ENCODE peak calls at places on chromosomes 7 and 10, in seven cellular contexts. P is A549, S is cardiac muscle cell, Z is uterus, X is PC-9, H is H1, O is sigmoid colon. C is an unnamed sample.

GRCh38 chr7:140992422-140992821 is 22.3 kb downstream of the MRPS33 start:
- DNase-seq in P (no peak), S (no peak), Z (no peak), X (peak; percentile 79), H (no peak), O (no peak), C (no peak)

GRCh38 chr7:171912-172515 is 20.4 kb upstream of the FAM20C start:
- DNase-seq in P (no peak), S (no peak), Z (no peak), X (no peak), H (no peak), O (peak; percentile 48), C (peak; percentile 27)

GRCh38 chr7:732094-732541 is 5.0 kb upstream of the PRKAR1B start:
- DNase-seq in P (peak; percentile 41), S (no peak), Z (no peak), X (peak; percentile 83), H (no peak), O (peak; percentile 79), C (peak; percentile 62)

GRCh38 chr10:31927597-31928530 is 767 bp downstream of the ARHGAP12 start:
- DNase-seq in P (peak; percentile 47), S (peak; percentile 43), Z (peak; percentile 46), X (peak; percentile 34), H (no peak), O (peak; percentile 77), C (peak; percentile 70)

GRCh38 chr7:7719235-7719634 is 828 bp upstream of the RPA3 start:
- DNase-seq in P (no peak), S (peak; percentile 87), Z (peak; percentile 73), X (peak; percentile 67), H (no peak), O (peak; percentile 80), C (no peak)

GRCh38 chr10:119523916-119524719 is 18.4 kb downstream of the RGS10 start:
- DNase-seq in P (no peak), S (no peak), Z (no peak), X (no peak), H (no peak), O (peak; percentile 53), C (no peak)

GRCh38 chr7:96127746-96128145 is 194.2 kb downstream of the SLC25A13 start:
- DNase-seq in P (no peak), S (no peak), Z (no peak), X (no peak), H (no peak), O (no peak), C (no peak)

GRCh38 chr7:3739983-3740382 is 438.9 kb downstream of the SDK1 start:
- DNase-seq in P (no peak), S (no peak), Z (no peak), X (no peak), H (no peak), O (no peak), C (no peak)

GRCh38 chr7:37371755-37372154 is 76.9 kb downstream of the ELMO1 start:
- DNase-seq in P (no peak), S (no peak), Z (no peak), X (no peak), H (no peak), O (no peak), C (no peak)

GRCh38 chr10:33774857-33775256 is 440.4 kb upstream of the NRP1 start:
- DNase-seq in P (no peak), S (no peak), Z (no peak), X (no peak), H (no peak), O (no peak), C (no peak)

GRCh38 chr7:157235357-157236018 is 96.8 kb downstream of the UBE3C start:
- DNase-seq in P (no peak), S (no peak), Z (no peak), X (peak; percentile 68), H (no peak), O (no peak), C (no peak)

GRCh38 chr7:76315372-76315771 is 12.9 kb downstream of the HSPB1 start:
- DNase-seq in P (no peak), S (no peak), Z (no peak), X (no peak), H (no peak), O (no peak), C (peak; percentile 53)

GRCh38 chr7:122352454-122352853 is 47.9 kb upstream of the FEZF1 start:
- DNase-seq in P (no peak), S (no peak), Z (no peak), X (no peak), H (no peak), O (no peak), C (no peak)

GRCh38 chr10:132293416-132294195 is 14.1 kb downstream of the STK32C start:
- DNase-seq in P (no peak), S (no peak), Z (peak; percentile 7), X (no peak), H (no peak), O (peak; percentile 76), C (peak; percentile 39)

GRCh38 chr10:69769395-69769989 is 32.2 kb upstream of the COL13A1 start:
- DNase-seq in P (peak; percentile 84), S (peak; percentile 81), Z (no peak), X (peak; percentile 69), H (peak; percentile 34), O (no peak), C (no peak)

GRCh38 chr10:74103560-74104248 is 46.9 kb downstream of the AP3M1 start:
- DNase-seq in P (peak; percentile 48), S (peak; percentile 49), Z (no peak), X (no peak), H (no peak), O (no peak), C (no peak)

GRCh38 chr10:818010-818409 is 113.5 kb downstream of the LARP4B start:
- DNase-seq in P (no peak), S (no peak), Z (no peak), X (no peak), H (no peak), O (no peak), C (no peak)

GRCh38 chr7:151087247-151088018 is 1.2 kb downstream of the AGAP3 start:
- DNase-seq in P (no peak), S (peak; percentile 70), Z (peak; percentile 56), X (no peak), H (no peak), O (peak; percentile 84), C (peak; percentile 76)

GRCh38 chr7:26191233-26191973 is 9.1 kb downstream of the HNRNPA2B1 start:
- DNase-seq in P (no peak), S (no peak), Z (no peak), X (no peak), H (no peak), O (no peak), C (no peak)
- H3K4me1 ChIP-seq in P (peaks cover 98% of the 10 kb centered on the region), S (no peaks in the 10 kb centered on the region), Z (peaks cover 7% of the 10 kb centered on the region), X (peaks cover 24% of the 10 kb centered on the region), H (no peaks in the 10 kb centered on the region), O (peaks cover 52% of the 10 kb centered on the region), C (peaks cover 68% of the 10 kb centered on the region)

DNA sequence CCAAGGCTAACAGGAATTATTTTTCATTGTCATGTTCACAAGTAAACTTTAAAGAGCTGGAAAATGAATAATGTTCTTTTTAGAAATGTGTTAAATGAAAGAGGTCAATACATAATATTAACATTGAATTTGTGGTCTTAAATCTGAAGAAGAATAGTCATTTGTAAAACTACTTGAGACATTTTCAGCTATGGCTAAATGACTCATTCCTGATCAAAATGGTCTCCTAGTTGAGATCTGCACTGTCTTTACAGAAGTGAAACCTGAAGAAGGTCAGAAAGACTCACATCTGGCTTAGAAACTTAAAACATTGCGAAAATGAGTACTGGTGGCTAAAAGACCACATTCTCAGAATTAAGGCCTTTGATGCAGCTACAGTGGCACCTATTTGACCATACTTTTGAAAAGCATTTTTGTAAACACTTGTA is 5.9 kb downstream of the PIK3CG start:
- DNase-seq in P (no peak), S (peak; percentile 14), Z (no peak), X (no peak), H (no peak), O (no peak), C (no peak)
- H3K4me3 ChIP-seq in P (no peak overlapping the region), S (no peak overlapping the region), Z (no peak overlapping the region), X (no peak overlapping the region), H (no peak overlapping the region), O (no peak overlapping the region), C (peak overlapping the region; percentile 2)

DNA sequence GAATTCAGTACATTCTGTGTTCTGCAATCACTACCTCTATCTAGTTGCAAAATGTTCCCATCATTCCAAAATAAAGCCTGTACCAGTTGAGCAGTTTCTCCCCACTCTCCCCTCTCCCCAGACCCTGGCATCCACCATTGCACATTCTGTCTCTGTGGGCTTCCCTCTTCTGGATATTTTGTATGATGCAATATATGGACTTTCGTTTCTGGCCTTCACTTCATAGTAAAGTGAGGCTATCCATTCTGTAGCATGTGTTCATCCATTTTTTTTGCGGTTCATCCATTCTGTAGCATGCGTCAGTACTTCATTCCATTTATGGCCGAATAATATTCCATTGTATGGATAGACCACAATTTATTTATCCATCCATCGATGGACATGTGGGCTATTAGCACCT is 9.5 kb upstream of the CYP3A4 start:
- DNase-seq in P (no peak), S (no peak), Z (no peak), X (no peak), H (no peak), O (no peak), C (no peak)
- H3K4me1 ChIP-seq in P (peaks cover 32% of the 10 kb centered on the region), S (no peaks in the 10 kb centered on the region), Z (no peaks in the 10 kb centered on the region), X (no peaks in the 10 kb centered on the region), H (no peaks in the 10 kb centered on the region), O (no peaks in the 10 kb centered on the region), C (no peaks in the 10 kb centered on the region)

DNA sequence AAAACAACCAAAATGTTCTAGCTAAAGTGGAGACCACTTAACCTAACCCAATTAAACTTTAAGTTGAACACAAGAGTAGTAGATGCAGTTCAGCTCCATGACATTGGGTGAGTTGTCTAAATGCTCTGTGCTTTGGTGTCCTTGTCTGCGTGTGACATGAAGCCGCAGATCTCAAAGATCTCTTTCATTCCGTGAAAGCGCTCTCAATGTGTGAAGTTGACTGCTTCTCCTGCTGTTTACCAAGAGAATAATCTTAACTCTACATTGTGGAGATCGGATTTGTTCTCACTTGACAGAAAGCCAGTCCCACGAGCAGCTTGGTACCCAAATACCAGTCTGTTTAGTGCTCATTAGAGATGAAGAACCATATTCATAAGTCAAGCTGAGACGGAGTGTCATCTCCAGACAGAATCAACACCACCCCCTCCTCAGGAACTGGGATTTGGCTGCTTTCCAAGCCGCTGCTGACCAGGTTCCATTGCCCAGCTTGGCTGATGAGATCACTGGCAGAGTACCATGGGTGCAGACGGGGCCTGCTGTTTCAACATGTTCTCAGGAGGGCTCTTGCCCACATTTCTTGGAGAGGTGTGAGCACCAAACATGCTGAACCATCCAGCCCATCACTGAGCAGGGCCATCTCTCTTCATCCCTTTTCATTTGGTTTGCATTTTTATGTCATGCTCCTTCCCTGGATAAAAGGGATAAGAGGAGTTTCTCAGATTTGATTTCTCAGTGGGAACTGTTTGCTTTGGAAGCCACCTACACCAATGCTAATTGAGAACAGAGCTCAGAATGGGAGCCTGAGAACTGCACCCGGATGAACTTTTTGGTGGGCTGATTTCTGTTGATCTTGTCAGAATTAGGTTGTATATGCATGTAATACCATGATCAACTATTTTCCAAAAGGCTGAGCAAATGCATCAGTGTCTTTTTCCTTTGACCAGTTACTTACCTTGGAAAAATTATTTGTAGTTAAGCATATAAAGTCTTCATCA is 95.8 kb upstream of the AGBL3 start:
- DNase-seq in P (no peak), S (peak; percentile 56), Z (peak; percentile 62), X (no peak), H (no peak), O (peak; percentile 75), C (no peak)
- H3K4me3 ChIP-seq in P (no peak overlapping the region), S (peak overlapping the region; percentile 48), Z (peak overlapping the region; percentile 31), X (peak overlapping the region; percentile 63), H (peak overlapping the region; percentile 95), O (peak overlapping the region; percentile 38), C (peak overlapping the region; percentile 52)

C was measured in lower lobe of right lung.